ENCODE peak calls at places on chromosomes 1 and 21, in five cellular contexts. K is astrocyte of the cerebellum, Q is IMR-90, W is tibial artery, A is left ventricle myocardium inferior. Y is an unnamed sample.

GRCh38 chr1:66399888-66400529 is 133.9 kb upstream of the SGIP1 start:
- DNase-seq in A (no peak), W (no peak), K (no peak), Q (peak), Y (no peak)

GRCh38 chr1:61450454-61451213 is 274.3 kb downstream of the TM2D1 start:
- DNase-seq in W (no peak), Q (no peak), K (no peak), A (peak), Y (no peak)

GRCh38 chr1:202994756-202995155 is 12.4 kb upstream of the TMEM183A start:
- DNase-seq in W (no peak), A (no peak), K (no peak), Q (no peak), Y (no peak)

GRCh38 chr1:173628888-173629287 is 6.2 kb upstream of the TEX50 start:
- DNase-seq in Q (no peak), W (no peak), K (no peak), A (no peak), Y (no peak)

GRCh38 chr1:151568626-151569088 is 28.5 kb downstream of the TUFT1 start:
- DNase-seq in K (no peak), W (no peak), A (no peak), Q (no peak), Y (no peak)

GRCh38 chr1:223652436-223652901 is 13.0 kb downstream of the CAPN8 start:
- DNase-seq in A (no peak), Q (no peak), W (no peak), K (peak), Y (no peak)

GRCh38 chr1:58041621-58042020 is 504.9 kb downstream of the OMA1 start:
- DNase-seq in K (no peak), W (no peak), Q (no peak), A (no peak), Y (no peak)

GRCh38 chr1:31227891-31228290 is 11.8 kb downstream of the NKAIN1 start:
- DNase-seq in Q (no peak), W (no peak), K (peak), A (no peak), Y (no peak)

GRCh38 chr1:161166669-161167548 is 683 bp downstream of the PPOX start:
- DNase-seq in Q (no peak), K (no peak), W (no peak), A (no peak), Y (no peak)

GRCh38 chr1:38785285-38786039 is 74.1 kb downstream of the RRAGC start:
- DNase-seq in K (no peak), Q (no peak), A (no peak), W (no peak), Y (no peak)

GRCh38 chr1:157739229-157739901 is 37.6 kb downstream of the FCRL2 start:
- DNase-seq in Q (no peak), K (no peak), A (no peak), W (no peak), Y (no peak)

GRCh38 chr1:58062635-58063034 is 483.9 kb downstream of the OMA1 start:
- DNase-seq in Q (no peak), A (no peak), W (no peak), K (no peak), Y (no peak)

GRCh38 chr21:30216041-30216723 is at the start of gene CLDN8:
- DNase-seq in Q (no peak), W (no peak), A (no peak), K (no peak), Y (no peak)

GRCh38 chr1:205810448-205811157 is 2.4 kb downstream of the SLC41A1 start:
- DNase-seq in Q (no peak), A (no peak), W (no peak), K (no peak), Y (no peak)

GRCh38 chr1:34127006-34128000 is 37.7 kb downstream of the CSMD2 start:
- DNase-seq in K (no peak), A (no peak), W (no peak), Q (no peak), Y (no peak)

GRCh38 chr1:50710099-50710498 is 250.0 kb downstream of the FAF1 start:
- DNase-seq in A (no peak), K (no peak), Q (no peak), W (no peak), Y (no peak)

GRCh38 chr1:67629370-67630075 is 55.5 kb upstream of the GADD45A start:
- DNase-seq in A (no peak), W (no peak), K (peak), Q (no peak), Y (no peak)

GRCh38 chr1:21553116-21553926 is 44.1 kb downstream of the ALPL start:
- DNase-seq in K (no peak), W (no peak), A (no peak), Q (peak), Y (no peak)

GRCh38 chr1:248897412-248898337 is 8.4 kb upstream of the PGBD2 start:
- DNase-seq in K (no peak), Q (no peak), W (no peak), A (no peak), Y (no peak)

GRCh38 chr1:214933375-214933774 is 149.2 kb upstream of the KCNK2 start:
- DNase-seq in K (no peak), A (no peak), W (no peak), Q (peak), Y (no peak)

GRCh38 chr1:27992271-27992670 is 32.5 kb downstream of the XKR8 start:
- DNase-seq in A (no peak), W (no peak), Q (no peak), K (no peak), Y (no peak)

GRCh38 chr21:44353200-44353970 is at the start of gene TRPM2:
- DNase-seq in K (no peak), Q (no peak), A (peak), W (peak), Y (no peak)

GRCh38 chr1:29753771-29754607 is 517.7 kb downstream of the PTPRU start:
- DNase-seq in K (no peak), A (no peak), W (no peak), Q (no peak), Y (no peak)

GRCh38 chr1:35192056-35192852 is 691 bp downstream of the SFPQ start:
- DNase-seq in A (peak), Q (peak), K (peak), W (peak), Y (peak)

GRCh38 chr1:156571261-156571958 is 955 bp downstream of the IQGAP3 start:
- DNase-seq in K (peak), A (no peak), W (no peak), Q (peak), Y (no peak)

GRCh38 chr1:178341218-178341956 is 155.4 kb downstream of the CLEC20A start:
- DNase-seq in A (peak), Q (peak), W (peak), K (peak), Y (no peak)

GRCh38 chr1:54806931-54807611 is 5.9 kb upstream of the TTC22 start:
- DNase-seq in K (no peak), W (no peak), A (no peak), Q (peak), Y (no peak)

GRCh38 chr1:155864393-155864792 is 5.0 kb downstream of the SYT11 start:
- DNase-seq in W (no peak), K (no peak), Q (peak), A (no peak), Y (no peak)

GRCh38 chr1:36675106-36675505 is 192.4 kb upstream of the CSF3R start:
- DNase-seq in K (no peak), W (no peak), Q (no peak), A (no peak), Y (no peak)

GRCh38 chr1:65921461-65921860 is 128.8 kb downstream of the PDE4B start:
- DNase-seq in K (no peak), W (no peak), Q (no peak), A (no peak), Y (no peak)

GRCh38 chr21:36852293-36852692 is 114.2 kb downstream of the HLCS start:
- DNase-seq in Q (no peak), A (no peak), K (no peak), W (no peak), Y (no peak)

GRCh38 chr21:36856643-36857042 is 109.8 kb downstream of the HLCS start:
- DNase-seq in W (no peak), A (no peak), Q (no peak), K (no peak), Y (no peak)

GRCh38 chr21:36852864-36853263 is 113.6 kb downstream of the HLCS start:
- DNase-seq in A (no peak), K (no peak), Q (no peak), W (no peak), Y (no peak)

GRCh38 chr21:36851121-36851520 is 115.3 kb downstream of the HLCS start:
- DNase-seq in Q (no peak), K (no peak), A (no peak), W (no peak), Y (no peak)

GRCh38 chr21:36854391-36854790 is 112.1 kb downstream of the HLCS start:
- DNase-seq in A (no peak), W (no peak), K (no peak), Q (peak), Y (no peak)
- TF ChIP-seq CTCF in A (peak), W (peak), K (peak), Q (peak), Y (peak)

GRCh38 chr1:6996371-6996770 is 211.1 kb downstream of the CAMTA1 start:
- DNase-seq in A (no peak), K (no peak), Q (no peak), W (no peak), Y (no peak)

GRCh38 chr1:7000720-7001119 is 215.5 kb downstream of the CAMTA1 start:
- DNase-seq in K (no peak), W (no peak), Q (no peak), A (no peak), Y (no peak)

GRCh38 chr1:6995789-6996188 is 210.5 kb downstream of the CAMTA1 start:
- DNase-seq in A (no peak), W (no peak), K (no peak), Q (no peak), Y (no peak)

GRCh38 chr1:6999826-7000225 is 214.6 kb downstream of the CAMTA1 start:
- DNase-seq in A (no peak), Q (no peak), W (no peak), K (no peak), Y (no peak)

GRCh38 chr1:6998267-6998666 is 213.0 kb downstream of the CAMTA1 start:
- DNase-seq in W (no peak), Q (no peak), K (no peak), A (peak), Y (no peak)
- TF ChIP-seq CTCF in W (no peak), Q (no peak), K (no peak), A (peak), Y (no peak)

DNA sequence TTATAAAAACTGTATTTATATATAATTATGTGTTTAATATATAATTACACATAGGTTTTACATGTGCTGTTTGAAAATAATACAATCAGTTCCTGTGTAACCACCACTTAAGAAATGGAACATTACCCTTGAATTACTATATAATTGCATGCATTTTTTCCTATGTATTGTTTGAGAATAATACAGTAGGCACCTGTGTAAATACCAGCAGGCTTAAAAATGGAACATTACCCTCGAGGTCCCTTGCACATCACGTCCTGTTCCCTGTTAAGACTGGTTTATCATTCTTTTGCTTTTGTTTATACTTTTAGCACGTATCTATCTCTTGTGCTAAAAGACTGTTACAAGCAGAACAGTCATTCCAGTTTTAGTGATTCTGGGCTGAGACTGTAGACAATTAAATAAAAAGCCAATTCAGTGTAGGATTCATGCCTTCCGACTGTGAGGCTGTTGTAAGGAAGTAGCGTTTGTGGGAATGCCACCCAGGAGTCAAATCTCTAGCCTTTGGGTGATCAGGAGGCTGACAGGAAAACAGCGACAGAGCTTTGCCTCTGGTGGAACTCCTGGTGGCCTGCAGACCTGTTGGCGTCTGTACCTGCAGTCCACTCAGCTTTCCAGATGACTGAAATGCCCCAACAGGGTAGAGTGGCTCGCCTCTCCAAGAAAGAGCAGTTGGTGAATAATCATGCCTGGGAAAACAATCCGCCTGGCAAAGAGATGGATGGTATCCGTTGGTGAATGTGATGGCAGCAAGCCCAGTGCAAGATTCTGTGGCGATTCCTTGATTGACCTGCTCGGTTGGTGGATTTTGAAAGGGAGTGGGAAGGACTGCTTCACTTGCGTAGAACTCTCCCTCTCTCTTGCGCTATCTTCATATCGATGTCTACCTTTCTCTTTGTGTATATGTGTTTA is 58.0 kb downstream of the DISC1 start:
- DNase-seq in W (no peak), Q (peak), K (no peak), A (no peak), Y (no peak)
- TF ChIP-seq CTCF in W (no peak), Q (no peak), K (no peak), A (no peak), Y (no peak)

GRCh38 chr1:63949965-63950364 is 176.1 kb downstream of the ROR1 start:
- DNase-seq in K (no peak), W (peak), A (no peak), Q (no peak), Y (no peak)
- TF ChIP-seq CTCF in K (no peak), W (no peak), A (no peak), Q (no peak), Y (no peak)

DNA sequence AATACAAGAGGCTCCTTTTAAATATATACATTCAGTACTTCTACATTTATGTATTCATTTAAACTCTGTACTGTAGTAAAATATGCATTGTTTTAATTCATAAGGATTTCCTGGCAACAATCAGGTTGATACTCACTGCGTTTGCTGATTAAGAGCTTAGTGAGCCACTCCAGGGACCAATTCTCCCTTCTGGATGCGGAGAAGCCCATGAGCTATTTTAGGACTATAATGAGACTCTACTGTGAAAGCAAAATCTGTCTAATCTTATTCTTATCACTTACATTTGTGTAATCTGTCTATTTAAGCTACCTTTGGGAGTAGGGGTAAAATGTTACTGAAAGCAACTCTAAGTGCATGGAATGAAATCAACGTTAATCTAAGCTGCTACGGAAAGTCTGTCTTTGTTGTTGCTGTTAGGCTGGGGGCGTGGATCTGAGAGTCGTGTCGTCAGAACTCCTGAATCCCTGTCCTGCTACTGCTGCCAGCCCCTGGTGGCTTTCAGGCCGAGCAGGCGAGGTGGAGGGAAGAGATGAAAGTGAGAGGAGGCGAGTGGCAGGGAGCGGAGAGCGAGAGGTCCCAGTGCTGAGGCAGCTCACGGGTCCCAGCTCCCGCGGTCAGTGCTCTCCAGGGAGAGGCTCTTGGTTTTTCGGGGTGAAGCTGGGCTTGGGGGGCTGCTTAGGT is 53.7 kb downstream of the COQ8A start:
- DNase-seq in Q (no peak), W (no peak), A (peak), K (no peak), Y (no peak)
- TF ChIP-seq CTCF in Q (no peak), W (no peak), A (peak), K (no peak), Y (no peak)

GRCh38 chr1:7145947-7146346 is 360.7 kb downstream of the CAMTA1 start:
- DNase-seq in Q (no peak), W (no peak), A (no peak), K (no peak), Y (no peak)
- TF ChIP-seq CTCF in Q (no peak), W (no peak), A (no peak), K (no peak), Y (no peak)

GRCh38 chr1:116360435-116361173 is 12.4 kb upstream of the ATP1A1 start:
- DNase-seq in Q (peak), A (no peak), W (no peak), K (no peak), Y (no peak)
- TF ChIP-seq CTCF in Q (peak), A (peak), W (peak), K (no peak), Y (peak)

DNA sequence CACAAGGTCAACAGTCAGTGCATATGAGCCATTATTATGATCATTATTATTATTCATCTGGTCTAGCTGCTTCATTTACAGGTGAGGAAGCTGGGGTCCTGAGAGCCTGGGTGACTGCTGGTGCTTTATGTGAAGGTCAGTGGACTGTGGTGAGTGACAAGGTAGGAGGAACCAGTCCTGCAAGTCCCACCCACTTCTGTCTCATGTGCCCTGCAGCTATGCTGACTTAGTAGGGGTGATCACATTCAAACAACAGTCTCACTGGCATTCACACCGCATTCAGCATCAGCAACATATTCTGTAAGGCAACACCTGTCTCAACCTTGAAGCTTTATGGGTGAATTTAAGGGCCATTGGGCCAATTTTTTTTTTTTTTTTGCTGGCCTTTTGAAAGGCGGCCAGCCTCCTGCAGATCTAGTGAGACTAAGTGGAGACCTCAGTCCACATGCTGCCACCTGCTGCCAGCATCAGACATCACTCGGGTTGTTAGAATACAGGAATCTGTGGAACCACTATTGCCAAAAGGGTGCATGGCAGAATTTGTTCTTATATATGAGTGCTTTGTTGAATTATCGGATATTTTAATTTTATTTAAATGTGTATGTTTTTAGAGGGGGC is 59.9 kb upstream of the CACNA1E start:
- DNase-seq in Q (peak), A (peak), K (peak), W (no peak), Y (no peak)
- TF ChIP-seq CTCF in Q (peak), A (peak), K (peak), W (no peak), Y (no peak)

GRCh38 chr1:204692852-204693356 is 7.4 kb upstream of the LRRN2 start:
- DNase-seq in A (no peak), Q (no peak), W (no peak), K (no peak), Y (no peak)

GRCh38 chr1:204695692-204696091 is 10.2 kb upstream of the LRRN2 start:
- DNase-seq in K (no peak), Q (no peak), A (no peak), W (no peak), Y (no peak)

GRCh38 chr1:204688776-204689175 is 3.2 kb upstream of the LRRN2 start:
- DNase-seq in Q (no peak), K (no peak), A (no peak), W (no peak), Y (no peak)

GRCh38 chr1:204694145-204694544 is 8.6 kb upstream of the LRRN2 start:
- DNase-seq in Q (no peak), A (no peak), W (no peak), K (no peak), Y (no peak)

DNA sequence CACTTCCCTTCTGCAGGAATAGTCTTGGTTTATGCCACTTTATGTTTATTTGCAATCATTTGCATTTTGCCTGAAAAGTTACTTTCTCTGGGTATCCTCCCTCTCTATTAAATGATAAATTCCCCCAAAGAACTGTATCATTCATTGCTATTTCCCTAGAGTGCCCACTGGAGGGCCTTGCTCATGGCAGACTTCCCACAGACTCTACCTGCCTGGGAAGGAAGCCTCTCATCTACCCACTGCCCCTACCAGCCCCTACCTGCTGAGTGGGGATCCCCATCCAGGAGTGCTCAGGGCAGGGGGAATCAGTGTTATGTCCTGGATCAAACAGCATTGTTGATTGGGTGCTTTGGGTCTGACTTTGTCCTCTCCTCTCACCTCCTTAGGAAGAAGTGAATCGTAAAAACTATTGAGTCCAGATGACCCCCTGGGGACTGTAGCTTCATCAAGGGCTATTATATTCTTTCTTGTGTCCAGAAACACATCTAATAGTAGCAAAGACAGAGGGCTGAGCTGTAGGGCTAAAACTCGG is 6.8 kb upstream of the LRRN2 start:
- DNase-seq in W (no peak), A (no peak), Q (no peak), K (no peak), Y (no peak)
- TF ChIP-seq CTCF in W (no peak), A (no peak), Q (no peak), K (no peak), Y (no peak)

Y was measured in CD14-positive monocyte.